ENCODE peak calls at places on chromosome 22, in seven cellular contexts. J is H1, N is K562, G is SK-N-SH, D is sigmoid colon, Z is transverse colon, U is suprapubic skin. V is an unnamed sample.

GRCh38 chr22:23163665-23164064 is 16.6 kb upstream of the BCR start:
- DNase-seq in U (no peak), Z (peak), G (no peak), D (peak), N (no peak), J (no peak), V (no peak)

GRCh38 chr22:42315392-42315756 is 44.9 kb upstream of the TCF20 start:
- DNase-seq in D (no peak), Z (peak), G (no peak), N (no peak), J (no peak), U (no peak), V (no peak)

GRCh38 chr22:41906822-41907221 is 8.1 kb downstream of the SHISA8 start:
- DNase-seq in G (no peak), U (no peak), Z (no peak), D (no peak), J (no peak), N (no peak), V (no peak)

GRCh38 chr22:37428649-37429586 is 1.6 kb upstream of the ELFN2 start:
- DNase-seq in J (peak), G (peak), Z (peak), N (peak), U (no peak), D (no peak), V (peak)

GRCh38 chr22:39519681-39520053 is 695 bp upstream of the ATF4 start:
- DNase-seq in Z (peak), N (peak), J (no peak), G (peak), D (peak), U (no peak), V (peak)

GRCh38 chr22:20796731-20797130 is 22.8 kb downstream of the SERPIND1 start:
- DNase-seq in N (no peak), J (no peak), G (no peak), Z (no peak), U (no peak), D (no peak), V (no peak)

GRCh38 chr22:41512421-41513194 is 31.7 kb downstream of the POLR3H start:
- DNase-seq in G (no peak), U (no peak), Z (no peak), D (no peak), J (no peak), N (peak), V (no peak)

GRCh38 chr22:49368221-49368975 is 459.3 kb downstream of the BRD1 start:
- DNase-seq in N (no peak), U (no peak), Z (no peak), D (peak), G (no peak), J (no peak), V (peak)

GRCh38 chr22:26316732-26317131 is 112.3 kb upstream of the ASPHD2 start:
- DNase-seq in J (no peak), Z (no peak), G (no peak), N (no peak), D (no peak), U (no peak), V (no peak)

GRCh38 chr22:38706101-38706884 is 549 bp downstream of the GTPBP1 start:
- DNase-seq in J (no peak), N (no peak), U (no peak), D (peak), G (peak), Z (peak), V (peak)

GRCh38 chr22:26894766-26895485 is 237.5 kb downstream of the MIAT start:
- DNase-seq in J (no peak), G (no peak), Z (no peak), D (no peak), U (no peak), N (no peak), V (no peak)

GRCh38 chr22:49328076-49328475 is 499.6 kb downstream of the BRD1 start:
- DNase-seq in J (no peak), U (no peak), G (no peak), Z (peak), D (peak), N (no peak), V (peak)

GRCh38 chr22:48736593-48737460 is 1090.8 kb downstream of the BRD1 start:
- DNase-seq in U (no peak), G (no peak), Z (no peak), J (no peak), D (no peak), N (no peak), V (no peak)

GRCh38 chr22:49138250-49138790 is 689.4 kb downstream of the BRD1 start:
- DNase-seq in G (no peak), J (no peak), D (no peak), U (peak), N (no peak), Z (no peak), V (no peak)

GRCh38 chr22:43236401-43237166 is 49.6 kb upstream of the TTLL12 start:
- DNase-seq in G (no peak), J (no peak), Z (no peak), D (no peak), N (no peak), U (no peak), V (peak)

GRCh38 chr22:40425082-40425481 is 54.7 kb downstream of the SGSM3 start:
- DNase-seq in G (no peak), N (no peak), Z (no peak), U (no peak), J (no peak), D (peak), V (no peak)

GRCh38 chr22:49215840-49216239 is 611.8 kb downstream of the BRD1 start:
- DNase-seq in N (no peak), J (no peak), U (peak), D (peak), G (no peak), Z (no peak), V (peak)

GRCh38 chr22:49240016-49240380 is 587.7 kb downstream of the BRD1 start:
- DNase-seq in U (no peak), D (no peak), J (no peak), Z (no peak), N (no peak), G (no peak), V (no peak)

GRCh38 chr22:41123151-41123550 is 30.8 kb downstream of the EP300 start:
- DNase-seq in Z (no peak), G (no peak), J (no peak), U (no peak), D (no peak), N (no peak), V (no peak)

GRCh38 chr22:38104084-38104483 is 6.4 kb downstream of the BAIAP2L2 start:
- DNase-seq in D (no peak), J (no peak), N (peak), Z (no peak), G (no peak), U (no peak), V (no peak)

GRCh38 chr22:38163844-38164577 is 17.6 kb downstream of the PLA2G6 start:
- DNase-seq in U (no peak), N (peak), Z (no peak), G (peak), D (peak), J (no peak), V (no peak)

GRCh38 chr22:23437779-23438178 is 142.3 kb downstream of the IGLL1 start:
- DNase-seq in U (no peak), Z (no peak), N (no peak), J (no peak), G (no peak), D (no peak), V (no peak)

GRCh38 chr22:24191381-24191841 is 10.1 kb downstream of the SUSD2 start:
- DNase-seq in U (no peak), D (no peak), Z (no peak), N (no peak), G (peak), J (no peak), V (no peak)

GRCh38 chr22:46863794-46864193 is 101.3 kb downstream of the TBC1D22A start:
- DNase-seq in N (no peak), D (no peak), Z (no peak), U (no peak), G (no peak), J (no peak), V (no peak)
- TF ChIP-seq CTCF in N (no peak), D (no peak), Z (no peak), U (no peak), G (no peak), J (no peak), V (no peak)

DNA sequence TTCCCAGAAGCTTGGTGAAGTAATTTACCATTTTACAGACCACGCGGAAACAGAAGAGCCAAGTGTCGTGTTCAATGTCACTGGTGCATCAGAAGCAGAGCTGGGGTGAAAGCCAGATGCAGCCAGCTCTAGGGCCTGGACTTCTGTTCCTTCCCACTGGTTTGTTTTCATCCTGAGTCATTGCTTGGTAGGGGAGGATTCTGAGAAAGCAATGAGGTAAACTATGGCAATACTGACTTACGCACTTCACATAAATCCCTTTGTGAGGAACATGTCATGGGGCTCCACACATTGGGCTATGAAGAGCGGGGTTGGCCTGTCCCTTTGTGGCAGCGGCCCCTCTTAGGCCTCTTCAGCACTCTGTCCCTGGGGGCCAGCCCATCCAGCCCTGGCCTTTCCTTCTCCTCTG is 52.4 kb upstream of the RBFOX2 start:
- DNase-seq in G (no peak), U (no peak), N (no peak), D (peak), Z (peak), J (no peak), V (no peak)
- TF ChIP-seq POLR2AphosphoS5 in G (no peak), U (no peak), N (no peak), D (peak), Z (peak), J (no peak), V (peak)

GRCh38 chr22:30205281-30206115 is 41.1 kb downstream of the LIF start:
- DNase-seq in U (peak), Z (no peak), D (peak), G (peak), N (peak), J (no peak), V (peak)
- TF ChIP-seq EP300 in U (no peak), Z (no peak), D (no peak), G (no peak), N (peak), J (no peak), V (no peak)

DNA sequence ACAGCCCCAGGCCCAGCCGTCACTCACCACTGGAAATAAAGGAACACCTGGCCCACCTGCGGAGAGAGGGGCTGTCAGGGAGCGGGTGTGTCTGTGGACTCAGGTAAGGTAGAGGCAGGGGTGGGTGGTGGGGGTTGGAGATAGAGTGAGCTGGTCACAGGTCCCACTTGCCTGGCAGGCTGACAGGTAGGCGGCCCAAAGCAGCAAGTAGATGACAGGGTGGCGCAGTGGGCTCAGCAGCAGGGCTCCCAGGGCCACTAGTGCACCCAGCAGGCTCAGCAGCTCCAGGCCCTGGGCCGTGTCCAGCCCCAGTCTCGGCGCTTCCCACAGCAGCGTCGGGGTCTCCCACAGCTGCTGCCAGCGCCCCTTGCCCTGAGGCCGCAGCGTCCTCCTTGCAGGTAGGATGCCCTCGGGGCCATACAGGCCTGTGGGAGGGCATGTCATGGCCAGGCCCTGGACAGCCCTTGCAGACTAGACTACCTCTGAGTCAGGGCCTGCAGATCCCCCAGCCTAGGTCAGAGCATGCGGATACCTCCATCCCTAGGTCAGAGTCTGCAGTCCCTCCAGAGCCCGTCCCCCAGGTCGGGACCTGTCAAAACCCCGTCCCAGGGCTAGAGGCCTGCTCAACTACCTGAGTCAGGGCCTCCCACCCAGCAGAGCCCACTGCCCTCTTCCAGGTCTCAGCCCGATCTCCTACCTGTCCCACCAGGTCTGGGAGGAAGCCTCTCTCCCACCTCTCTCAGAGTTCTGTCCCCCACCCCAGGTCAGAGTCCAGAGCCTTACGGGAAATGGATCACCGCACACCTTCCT is 686 bp downstream of the LMF2 start:
- DNase-seq in Z (no peak), U (no peak), D (peak), J (no peak), G (no peak), N (peak), V (no peak)
- TF ChIP-seq CTCF in Z (no peak), U (no peak), D (no peak), J (no peak), G (no peak), N (no peak), V (no peak)

GRCh38 chr22:29574762-29575450 is 6.0 kb downstream of the NIPSNAP1 start:
- DNase-seq in G (no peak), U (no peak), J (no peak), N (no peak), Z (no peak), D (no peak), V (no peak)

GRCh38 chr22:29578462-29578861 is 2.5 kb downstream of the NIPSNAP1 start:
- DNase-seq in U (no peak), D (no peak), G (no peak), N (no peak), Z (no peak), J (no peak), V (no peak)

GRCh38 chr22:29581799-29582198 is 886 bp upstream of the NIPSNAP1 start:
- DNase-seq in J (no peak), N (no peak), Z (peak), U (no peak), G (no peak), D (no peak), V (peak)

GRCh38 chr22:29584975-29585374 is 4.1 kb upstream of the NIPSNAP1 start:
- DNase-seq in U (no peak), Z (no peak), D (no peak), G (no peak), J (no peak), N (no peak), V (no peak)

GRCh38 chr22:29580200-29580810 is 608 bp downstream of the NIPSNAP1 start:
- DNase-seq in Z (peak), G (peak), U (no peak), N (no peak), J (no peak), D (no peak), V (no peak)
- TF ChIP-seq POLR2AphosphoS5 in Z (no peak), G (no peak), U (no peak), N (no peak), J (peak), D (no peak), V (no peak)

GRCh38 chr22:35620624-35621245 is 3.6 kb upstream of the MB start:
- DNase-seq in N (no peak), D (peak), Z (no peak), U (no peak), G (peak), J (no peak), V (no peak)
- TF ChIP-seq EP300 in N (no peak), D (peak), Z (no peak), U (no peak), G (peak), J (no peak), V (no peak)

DNA sequence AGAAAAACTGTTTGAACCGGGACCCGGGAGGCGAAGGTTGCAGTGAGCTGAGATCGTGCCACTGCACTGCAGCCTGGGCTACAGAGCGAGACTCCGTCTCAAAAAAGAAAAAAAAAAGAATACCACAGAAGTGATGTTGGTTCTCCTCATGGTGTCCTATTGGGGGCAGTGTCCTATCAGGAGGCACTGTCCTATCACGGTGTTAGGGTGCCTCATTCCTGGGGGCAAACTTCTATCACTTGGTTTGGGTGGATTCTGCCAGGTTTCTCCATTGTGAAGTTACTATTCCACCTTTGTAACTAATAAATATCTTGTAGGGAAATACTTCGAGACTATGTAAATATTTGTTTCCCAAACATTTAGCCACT is 19.6 kb downstream of the PRR14L start:
- DNase-seq in J (no peak), U (no peak), Z (no peak), G (no peak), D (no peak), N (no peak), V (no peak)
- TF ChIP-seq CTCF in J (peak), U (no peak), Z (no peak), G (no peak), D (no peak), N (peak), V (no peak)

GRCh38 chr22:31327786-31328544 is 18.2 kb downstream of the PATZ1 start:
- DNase-seq in G (no peak), J (no peak), N (no peak), U (no peak), Z (no peak), D (no peak), V (no peak)

GRCh38 chr22:31329453-31330215 is 16.5 kb downstream of the PATZ1 start:
- DNase-seq in N (no peak), G (no peak), D (no peak), U (no peak), J (no peak), Z (no peak), V (no peak)

GRCh38 chr22:31326877-31327276 is 19.3 kb downstream of the PATZ1 start:
- DNase-seq in D (no peak), G (no peak), Z (no peak), N (no peak), U (no peak), J (no peak), V (no peak)

GRCh38 chr22:31329029-31329428 is 17.1 kb downstream of the PATZ1 start:
- DNase-seq in J (no peak), Z (no peak), N (no peak), U (no peak), G (no peak), D (no peak), V (no peak)

GRCh38 chr22:31328545-31328960 is 17.6 kb downstream of the PATZ1 start:
- DNase-seq in J (no peak), U (no peak), Z (no peak), D (no peak), G (no peak), N (no peak), V (no peak)
- TF ChIP-seq POLR2AphosphoS5 in J (no peak), U (no peak), Z (no peak), D (no peak), G (no peak), N (no peak), V (no peak)